ENCODE peak calls at places on chromosomes 2 and 18, in seven cellular contexts. One of them, this sample, is unnamed.

GRCh38 chr18:34501553-34501952 is 208.5 kb upstream of the DTNA start:
- DNase-seq in GM12865: no peak
- DNase-seq in body of pancreas: no peak
- DNase-seq in HCT116: no peak
- DNase-seq in brain microvascular endothelial cell: no peak
- DNase-seq in kidney epithelial cell: no peak
- DNase-seq in cardiac fibroblast: no peak
- DNase-seq in this sample: no peak

GRCh38 chr2:7014201-7014640 is 97.0 kb downstream of the RNF144A start:
- DNase-seq in brain microvascular endothelial cell: peak
- DNase-seq in HCT116: peak
- DNase-seq in GM12865: peak
- DNase-seq in body of pancreas: peak
- DNase-seq in kidney epithelial cell: no peak
- DNase-seq in cardiac fibroblast: peak
- DNase-seq in this sample: no peak

GRCh38 chr2:234363011-234363487 is 133.8 kb downstream of the ARL4C start:
- DNase-seq in brain microvascular endothelial cell: no peak
- DNase-seq in GM12865: no peak
- DNase-seq in HCT116: peak
- DNase-seq in cardiac fibroblast: peak
- DNase-seq in kidney epithelial cell: peak
- DNase-seq in body of pancreas: no peak
- DNase-seq in this sample: no peak

GRCh38 chr2:4588606-4589005 is 885.2 kb downstream of the DCDC2C start:
- DNase-seq in HCT116: no peak
- DNase-seq in brain microvascular endothelial cell: peak
- DNase-seq in GM12865: no peak
- DNase-seq in kidney epithelial cell: no peak
- DNase-seq in cardiac fibroblast: no peak
- DNase-seq in body of pancreas: no peak
- DNase-seq in this sample: no peak

GRCh38 chr2:126664234-126664633 is 8.3 kb downstream of the GYPC start:
- DNase-seq in HCT116: no peak
- DNase-seq in GM12865: peak
- DNase-seq in body of pancreas: no peak
- DNase-seq in cardiac fibroblast: no peak
- DNase-seq in kidney epithelial cell: no peak
- DNase-seq in brain microvascular endothelial cell: no peak
- DNase-seq in this sample: no peak

GRCh38 chr2:227789803-227790202 is 23.8 kb upstream of the CCL20 start:
- DNase-seq in GM12865: peak
- DNase-seq in HCT116: no peak
- DNase-seq in cardiac fibroblast: no peak
- DNase-seq in brain microvascular endothelial cell: no peak
- DNase-seq in body of pancreas: no peak
- DNase-seq in kidney epithelial cell: no peak
- DNase-seq in this sample: no peak

GRCh38 chr2:15177103-15177502 is 384.0 kb downstream of the NBAS start:
- DNase-seq in body of pancreas: no peak
- DNase-seq in kidney epithelial cell: peak
- DNase-seq in GM12865: peak
- DNase-seq in cardiac fibroblast: peak
- DNase-seq in HCT116: peak
- DNase-seq in brain microvascular endothelial cell: peak
- DNase-seq in this sample: peak

GRCh38 chr2:107364361-107364950 is 462.2 kb upstream of the RGPD4 start:
- DNase-seq in cardiac fibroblast: peak
- DNase-seq in body of pancreas: no peak
- DNase-seq in GM12865: no peak
- DNase-seq in kidney epithelial cell: no peak
- DNase-seq in HCT116: no peak
- DNase-seq in brain microvascular endothelial cell: peak
- DNase-seq in this sample: no peak

GRCh38 chr2:237297421-237298155 is 116.4 kb downstream of the COL6A3 start:
- DNase-seq in body of pancreas: no peak
- DNase-seq in cardiac fibroblast: peak
- DNase-seq in kidney epithelial cell: no peak
- DNase-seq in brain microvascular endothelial cell: no peak
- DNase-seq in GM12865: no peak
- DNase-seq in HCT116: no peak
- DNase-seq in this sample: no peak

GRCh38 chr2:102950547-102950946 is 188.7 kb downstream of the TMEM182 start:
- DNase-seq in body of pancreas: no peak
- DNase-seq in kidney epithelial cell: no peak
- DNase-seq in HCT116: no peak
- DNase-seq in GM12865: no peak
- DNase-seq in cardiac fibroblast: no peak
- DNase-seq in brain microvascular endothelial cell: no peak
- DNase-seq in this sample: no peak

DNA sequence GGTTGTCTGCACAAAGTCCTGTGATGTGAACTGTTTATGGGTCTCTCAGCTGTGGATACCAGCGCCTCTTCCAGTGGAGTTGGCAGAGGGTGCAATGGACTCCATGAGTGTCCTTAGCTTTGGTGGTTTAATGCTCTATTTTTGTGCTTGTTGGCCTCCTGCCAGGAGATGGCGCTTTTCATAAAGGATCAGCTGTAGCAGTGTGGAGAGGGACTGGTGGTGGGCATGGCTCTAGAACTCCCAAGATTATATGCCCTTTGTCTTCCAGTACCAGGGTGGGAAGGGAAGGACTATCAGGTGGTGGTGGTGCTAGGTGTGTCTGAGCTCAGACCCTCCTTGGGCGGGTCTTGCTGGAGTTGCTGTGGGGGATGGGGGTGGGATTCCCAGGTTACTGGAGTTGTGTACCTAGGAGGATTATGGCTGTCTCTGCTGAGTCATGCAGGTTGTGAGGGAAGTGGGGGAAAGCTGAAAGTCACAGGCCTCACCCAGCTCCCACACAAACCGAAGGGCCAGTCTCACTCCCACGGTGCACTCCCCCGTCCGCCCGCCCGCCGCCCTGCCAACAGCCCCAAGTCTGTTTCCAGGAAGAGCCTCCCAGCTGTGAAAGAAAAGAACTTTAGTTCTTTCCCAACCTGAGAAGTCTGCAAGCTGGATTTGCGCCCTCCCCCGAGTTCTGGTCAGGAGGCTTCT is 108.1 kb downstream of the MARCO start:
- DNase-seq in kidney epithelial cell: peak
- DNase-seq in body of pancreas: no peak
- DNase-seq in brain microvascular endothelial cell: no peak
- DNase-seq in HCT116: no peak
- DNase-seq in GM12865: peak
- DNase-seq in cardiac fibroblast: no peak
- DNase-seq in this sample: no peak
- TF ChIP-seq CTCF in kidney epithelial cell: no peak
- TF ChIP-seq CTCF in body of pancreas: no peak
- TF ChIP-seq CTCF in brain microvascular endothelial cell: no peak
- TF ChIP-seq CTCF in HCT116: no peak
- TF ChIP-seq CTCF in GM12865: peak
- TF ChIP-seq CTCF in cardiac fibroblast: no peak
- TF ChIP-seq CTCF in this sample: peak

DNA sequence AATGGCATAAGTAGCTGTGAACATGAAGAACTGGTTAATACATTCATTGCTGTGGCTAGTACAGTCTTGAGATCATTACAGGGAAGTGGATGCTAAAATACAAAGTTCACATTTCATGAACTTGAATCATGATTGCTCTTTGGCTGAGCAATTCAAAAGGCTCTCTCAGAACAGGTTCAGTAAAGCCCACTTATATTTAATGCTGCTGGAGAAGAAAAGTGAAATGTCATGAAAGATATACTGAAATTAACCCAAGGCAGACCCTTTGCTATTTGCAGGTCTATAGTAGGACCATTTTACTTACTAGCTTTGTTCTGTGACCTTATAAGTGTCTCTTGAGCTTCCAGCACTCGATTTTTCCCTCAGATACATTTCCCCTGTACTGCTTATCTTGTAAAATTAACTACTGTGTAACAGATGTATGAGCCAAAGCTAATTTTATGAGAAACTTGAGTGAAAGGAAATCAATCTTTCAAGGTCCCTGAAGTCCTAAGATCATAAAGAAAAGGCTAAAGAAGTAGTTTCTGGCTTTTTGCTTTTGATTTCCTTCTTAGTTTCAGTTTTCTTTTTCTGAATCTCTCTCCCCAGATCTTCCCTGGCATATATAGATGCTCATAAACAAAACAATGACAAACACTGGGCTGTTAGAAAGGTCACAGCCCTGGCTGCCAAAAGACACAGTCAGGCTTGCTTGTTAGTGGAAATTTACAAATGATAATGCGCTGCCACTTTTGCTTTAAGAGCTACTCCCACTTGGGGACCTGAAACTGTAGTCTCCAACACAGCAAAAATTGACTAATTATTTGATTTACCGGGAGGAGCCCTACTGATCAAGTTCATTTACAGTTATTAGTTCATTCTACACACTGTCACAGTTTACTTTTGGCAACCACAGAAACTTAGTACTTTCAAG is 132.7 kb upstream of the XPO1 start:
- DNase-seq in brain microvascular endothelial cell: peak
- DNase-seq in body of pancreas: peak
- DNase-seq in cardiac fibroblast: peak
- DNase-seq in kidney epithelial cell: peak
- DNase-seq in HCT116: no peak
- DNase-seq in GM12865: peak
- DNase-seq in this sample: peak
- H3K4me3 ChIP-seq in brain microvascular endothelial cell: peak
- H3K4me3 ChIP-seq in body of pancreas: no peak
- H3K4me3 ChIP-seq in cardiac fibroblast: peak
- H3K4me3 ChIP-seq in kidney epithelial cell: no peak
- H3K4me3 ChIP-seq in HCT116: no peak
- H3K4me3 ChIP-seq in GM12865: peak
- H3K4me3 ChIP-seq in this sample: peak

DNA sequence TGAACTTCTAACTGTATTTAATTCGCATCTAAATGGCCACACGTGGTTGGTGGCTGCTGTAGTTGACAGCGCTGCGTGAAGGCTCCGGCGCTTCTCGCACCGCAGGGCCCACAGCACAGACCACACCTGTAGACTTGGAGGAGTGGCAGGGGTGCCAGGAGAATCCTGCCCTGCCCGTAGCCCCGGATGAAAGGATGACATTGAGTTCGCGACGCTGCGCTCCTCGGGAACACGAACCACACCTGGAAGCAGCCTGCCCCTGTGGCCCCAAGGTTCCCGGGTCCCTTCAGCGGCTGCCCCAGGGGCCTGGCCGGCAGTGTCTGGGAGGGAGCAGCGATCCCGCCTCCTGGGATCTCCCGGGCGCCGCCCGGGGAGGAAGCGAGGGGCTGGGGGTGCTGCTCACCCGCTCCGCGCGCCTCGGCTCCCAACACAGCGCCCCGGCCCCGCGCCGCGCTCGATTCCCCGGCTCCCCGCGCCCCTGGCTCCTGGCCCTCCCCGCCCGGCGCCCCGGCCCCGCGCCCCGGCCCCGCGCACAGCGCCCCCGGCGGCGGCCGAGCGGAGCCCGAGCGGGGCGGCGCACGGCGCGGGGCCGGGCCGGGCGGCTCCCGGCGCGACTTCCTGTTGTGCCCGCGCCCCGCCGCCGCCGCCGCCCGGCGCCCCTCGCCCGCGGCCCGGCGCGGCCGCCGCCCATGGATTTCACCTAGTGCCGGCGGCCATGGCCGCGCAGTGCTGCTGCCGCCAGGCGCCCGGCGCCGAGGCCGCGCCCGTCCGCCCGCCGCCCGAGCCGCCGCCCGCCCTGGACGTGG is at the start of gene RNPEPL1:
- DNase-seq in GM12865: peak
- DNase-seq in brain microvascular endothelial cell: no peak
- DNase-seq in cardiac fibroblast: peak
- DNase-seq in kidney epithelial cell: no peak
- DNase-seq in body of pancreas: peak
- DNase-seq in HCT116: no peak
- DNase-seq in this sample: no peak
- TF ChIP-seq CTCF in GM12865: no peak
- TF ChIP-seq CTCF in brain microvascular endothelial cell: no peak
- TF ChIP-seq CTCF in cardiac fibroblast: no peak
- TF ChIP-seq CTCF in kidney epithelial cell: no peak
- TF ChIP-seq CTCF in body of pancreas: no peak
- TF ChIP-seq CTCF in HCT116: no peak
- TF ChIP-seq CTCF in this sample: no peak

DNA sequence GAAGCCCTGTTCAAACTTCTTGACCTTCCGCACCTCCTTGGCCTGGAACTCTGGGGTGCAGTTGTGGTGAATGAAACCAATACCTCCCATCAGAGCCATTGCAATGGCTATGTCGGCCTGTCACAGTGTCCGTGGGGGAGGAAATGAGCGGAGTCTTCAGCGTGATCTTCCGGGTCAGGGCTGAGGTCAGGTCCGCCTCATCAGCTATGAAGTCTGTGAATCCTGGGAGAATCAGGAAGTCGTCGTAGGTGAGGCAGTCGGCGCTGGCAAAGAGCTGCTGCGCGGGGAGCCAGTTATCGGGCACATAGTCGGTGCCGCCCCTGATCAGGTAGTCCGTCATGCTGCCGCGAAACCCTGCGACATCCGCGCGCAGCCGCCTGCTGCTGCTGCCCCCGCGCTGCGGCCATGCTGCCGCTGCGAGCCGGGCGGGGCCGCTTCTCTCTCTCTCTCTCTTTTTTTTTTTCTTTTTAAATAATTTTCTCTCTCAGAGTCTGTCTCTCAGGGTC is 154.1 kb upstream of the ZSWIM2 start:
- DNase-seq in kidney epithelial cell: no peak
- DNase-seq in cardiac fibroblast: peak
- DNase-seq in brain microvascular endothelial cell: no peak
- DNase-seq in body of pancreas: no peak
- DNase-seq in GM12865: no peak
- DNase-seq in HCT116: no peak
- DNase-seq in this sample: no peak
- H3K4me3 ChIP-seq in kidney epithelial cell: peak
- H3K4me3 ChIP-seq in cardiac fibroblast: peak
- H3K4me3 ChIP-seq in brain microvascular endothelial cell: peak
- H3K4me3 ChIP-seq in body of pancreas: no peak
- H3K4me3 ChIP-seq in GM12865: no peak
- H3K4me3 ChIP-seq in HCT116: no peak
- H3K4me3 ChIP-seq in this sample: peak

DNA sequence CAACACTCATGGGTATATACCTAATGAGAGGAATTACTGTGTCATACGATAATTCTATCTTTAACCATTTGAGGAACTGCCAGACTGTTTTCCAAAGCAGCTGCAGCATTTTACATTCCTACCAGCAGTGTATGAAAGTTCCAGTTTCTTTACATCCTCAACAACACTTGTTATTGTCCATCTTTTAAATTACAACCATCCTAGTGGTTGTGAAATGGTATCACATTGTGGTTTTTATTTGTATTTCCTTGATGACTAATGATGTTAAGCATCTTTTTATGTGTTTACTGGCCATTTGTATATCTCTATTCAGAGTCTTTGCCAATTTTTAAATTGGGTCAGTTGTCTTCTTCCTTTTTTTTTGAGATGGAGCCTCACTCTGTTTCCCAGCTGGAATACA is 4.0 kb upstream of the CKAP2L start:
- DNase-seq in kidney epithelial cell: no peak
- DNase-seq in HCT116: no peak
- DNase-seq in cardiac fibroblast: peak
- DNase-seq in GM12865: no peak
- DNase-seq in body of pancreas: no peak
- DNase-seq in brain microvascular endothelial cell: no peak
- DNase-seq in this sample: no peak
- TF ChIP-seq CTCF in kidney epithelial cell: no peak
- TF ChIP-seq CTCF in HCT116: peak
- TF ChIP-seq CTCF in cardiac fibroblast: peak
- TF ChIP-seq CTCF in GM12865: no peak
- TF ChIP-seq CTCF in body of pancreas: no peak
- TF ChIP-seq CTCF in brain microvascular endothelial cell: no peak
- TF ChIP-seq CTCF in this sample: no peak